ENCODE peak calls at places on chromosomes 16 and 17, in seven cellular contexts. N is natural killer cell, Z is BE2C, A is astrocyte of the cerebellum, E is breast epithelium, H is heart left ventricle, K is B cell. L is an unnamed sample.

GRCh38 chr16:87702325-87702811 is 63.4 kb downstream of the KLHDC4 start:
- DNase-seq in Z (peak), N (peak), K (peak), A (no peak), H (no peak), E (no peak), L (peak)

GRCh38 chr16:14249291-14250032 is 178.3 kb downstream of the MRTFB start:
- DNase-seq in N (peak), H (no peak), Z (peak), K (peak), E (no peak), A (peak), L (peak)

GRCh38 chr16:87057291-87057881 is 259.8 kb downstream of the C16orf95 start:
- DNase-seq in K (no peak), A (no peak), H (no peak), Z (no peak), E (peak), N (no peak), L (no peak)

GRCh38 chr17:16215002-16215272 is 397 bp downstream of the NCOR1 start:
- DNase-seq in A (no peak), H (peak), K (no peak), N (no peak), Z (peak), E (no peak), L (peak)

GRCh38 chr16:13083687-13084086 is 182.3 kb downstream of the SHISA9 start:
- DNase-seq in H (no peak), K (no peak), Z (no peak), N (no peak), E (no peak), A (peak), L (no peak)

GRCh38 chr17:17151055-17151454 is 55.1 kb downstream of the PLD6 start:
- DNase-seq in A (peak), Z (no peak), E (no peak), N (no peak), H (no peak), K (no peak), L (no peak)

GRCh38 chr17:8794636-8795035 is 4.5 kb downstream of the MFSD6L start:
- DNase-seq in K (no peak), H (no peak), Z (no peak), N (no peak), E (no peak), A (no peak), L (no peak)

GRCh38 chr16:81730090-81731051 is 48.7 kb upstream of the PLCG2 start:
- DNase-seq in A (peak), E (peak), N (peak), K (peak), H (peak), Z (peak), L (peak)

GRCh38 chr17:6065351-6065750 is 4.8 kb upstream of the WSCD1 start:
- DNase-seq in K (no peak), H (no peak), A (no peak), N (no peak), Z (no peak), E (no peak), L (no peak)

GRCh38 chr17:63699638-63700527 is at the start of gene LIMD2:
- DNase-seq in H (peak), E (no peak), A (no peak), Z (peak), N (peak), K (peak), L (peak)

GRCh38 chr16:13021996-13022395 is 120.6 kb downstream of the SHISA9 start:
- DNase-seq in N (no peak), E (no peak), H (no peak), Z (no peak), K (no peak), A (peak), L (no peak)

GRCh38 chr17:2949469-2950044 is 113.8 kb downstream of the OR1D5 start:
- DNase-seq in K (no peak), N (no peak), E (peak), Z (no peak), A (no peak), H (no peak), L (no peak)

GRCh38 chr17:35372846-35373531 is 432 bp downstream of the SLFN11 start:
- DNase-seq in Z (no peak), E (no peak), A (no peak), N (no peak), K (peak), H (no peak), L (peak)

GRCh38 chr17:83202002-83203000 is 122.9 kb downstream of the METRNL start:
- DNase-seq in H (no peak), Z (peak), A (no peak), K (peak), E (no peak), N (peak), L (no peak)

GRCh38 chr17:1939979-1940809 is 84.9 kb downstream of the RTN4RL1 start:
- DNase-seq in A (no peak), Z (no peak), H (no peak), K (no peak), N (no peak), E (no peak), L (no peak)

GRCh38 chr17:79401704-79402075 is 209.2 kb downstream of the RBFOX3 start:
- DNase-seq in E (no peak), Z (no peak), N (no peak), K (no peak), H (no peak), A (no peak), L (no peak)

GRCh38 chr17:33927732-33928133 is 327.4 kb upstream of the CCL2 start:
- DNase-seq in Z (no peak), H (no peak), K (no peak), E (no peak), A (no peak), N (no peak), L (peak)

GRCh38 chr16:23518435-23518891 is 8.2 kb upstream of the GGA2 start:
- DNase-seq in H (no peak), E (no peak), A (no peak), Z (no peak), N (no peak), K (peak), L (no peak)

GRCh38 chr17:42574463-42574862 is 3.1 kb downstream of the PSMC3IP start:
- DNase-seq in H (no peak), Z (no peak), E (no peak), A (no peak), K (no peak), N (no peak), L (no peak)

GRCh38 chr16:24626251-24626650 is 86.9 kb downstream of the RBBP6 start:
- DNase-seq in N (no peak), Z (no peak), K (no peak), E (no peak), A (no peak), H (no peak), L (no peak)

GRCh38 chr16:77736879-77737278 is 14.6 kb downstream of the NUDT7 start:
- DNase-seq in E (no peak), Z (no peak), H (no peak), N (no peak), A (no peak), K (no peak), L (no peak)

GRCh38 chr16:86934581-86935322 is 356.4 kb downstream of the FOXL1 start:
- DNase-seq in Z (no peak), H (no peak), E (no peak), N (no peak), A (no peak), K (no peak), L (no peak)

GRCh38 chr16:30740364-30741251 is 7.6 kb upstream of the PHKG2 start:
- DNase-seq in N (no peak), K (no peak), H (peak), Z (no peak), E (peak), A (peak), L (no peak)

GRCh38 chr17:45768000-45768399 is 16.1 kb upstream of the CRHR1 start:
- DNase-seq in N (no peak), K (no peak), E (no peak), H (no peak), Z (no peak), A (no peak), L (no peak)

GRCh38 chr17:36813957-36814356 is 123.3 kb upstream of the LHX1 start:
- DNase-seq in A (no peak), K (no peak), Z (no peak), H (no peak), N (no peak), E (no peak), L (no peak)

GRCh38 chr17:79691931-79692330 is 38.8 kb upstream of the ENPP7 start:
- DNase-seq in E (no peak), Z (no peak), A (no peak), K (no peak), N (no peak), H (no peak), L (no peak)

GRCh38 chr16:87415441-87415840 is 23.3 kb downstream of the MAP1LC3B start:
- DNase-seq in K (no peak), H (no peak), Z (no peak), E (no peak), N (no peak), A (no peak), L (no peak)

GRCh38 chr16:15748654-15749053 is 98.6 kb downstream of the NDE1 start:
- DNase-seq in N (no peak), K (no peak), E (no peak), A (no peak), Z (no peak), H (no peak), L (no peak)

GRCh38 chr16:11497851-11498289 is 88.8 kb downstream of the LITAF start:
- DNase-seq in H (no peak), N (no peak), A (no peak), E (no peak), Z (no peak), K (no peak), L (no peak)

GRCh38 chr17:44219126-44219635 is 294 bp downstream of the UBTF start:
- DNase-seq in K (peak), A (peak), N (peak), E (peak), Z (peak), H (peak), L (peak)

GRCh38 chr16:21083729-21084268 is 66.8 kb downstream of the DNAH3 start:
- DNase-seq in Z (peak), H (peak), A (peak), E (no peak), K (peak), N (peak), L (peak)

GRCh38 chr17:21368545-21369246 is 7.5 kb upstream of the KCNJ12 start:
- DNase-seq in A (no peak), E (no peak), H (no peak), N (no peak), K (peak), Z (no peak), L (no peak)

GRCh38 chr16:1181715-1182671 is 29.1 kb downstream of the CACNA1H start:
- DNase-seq in K (no peak), Z (peak), H (peak), N (no peak), E (peak), A (peak), L (no peak)

GRCh38 chr16:86662740-86663139 is 84.4 kb downstream of the FOXL1 start:
- DNase-seq in H (no peak), Z (no peak), K (no peak), A (no peak), N (no peak), E (no peak), L (no peak)

GRCh38 chr17:32496348-32497078 is 9.7 kb downstream of the CDK5R1 start:
- DNase-seq in Z (no peak), E (no peak), H (no peak), K (no peak), N (no peak), A (no peak), L (no peak)

GRCh38 chr17:48335858-48336500 is 94.0 kb downstream of the SKAP1 start:
- DNase-seq in K (peak), H (no peak), Z (no peak), A (peak), E (no peak), N (no peak), L (peak)

GRCh38 chr17:41404024-41404651 is 6.7 kb upstream of the KRT31 start:
- DNase-seq in N (no peak), K (no peak), Z (no peak), A (peak), H (no peak), E (no peak), L (no peak)

GRCh38 chr16:1300664-1301476 is 8.6 kb upstream of the UBE2I start:
- DNase-seq in E (peak), A (no peak), K (peak), N (peak), Z (peak), H (peak), L (peak)

GRCh38 chr16:66596986-66597848 is 7.3 kb upstream of the CMTM3 start:
- DNase-seq in H (no peak), N (no peak), A (no peak), K (no peak), Z (no peak), E (no peak), L (no peak)

GRCh38 chr16:66601471-66601870 is 3.0 kb upstream of the CMTM3 start:
- DNase-seq in E (no peak), Z (no peak), H (no peak), A (no peak), K (no peak), N (no peak), L (no peak)

GRCh38 chr16:66599726-66600125 is 4.8 kb upstream of the CMTM3 start:
- DNase-seq in N (no peak), H (no peak), K (no peak), Z (no peak), A (no peak), E (no peak), L (no peak)

GRCh38 chr16:66600484-66600883 is 4.0 kb upstream of the CMTM3 start:
- DNase-seq in N (no peak), Z (no peak), K (no peak), E (no peak), H (no peak), A (no peak), L (no peak)

GRCh38 chr16:66598111-66598510 is 6.4 kb upstream of the CMTM3 start:
- DNase-seq in Z (no peak), H (no peak), N (no peak), K (no peak), E (no peak), A (no peak), L (no peak)
- TF ChIP-seq CTCF in Z (no peak), H (no peak), N (no peak), K (no peak), E (no peak), A (no peak), L (no peak)

GRCh38 chr17:62599964-62600657 is 27.4 kb upstream of the MRC2 start:
- DNase-seq in H (no peak), Z (no peak), N (no peak), K (no peak), E (no peak), A (no peak), L (no peak)

GRCh38 chr17:62597920-62598319 is 29.6 kb upstream of the MRC2 start:
- DNase-seq in K (no peak), N (no peak), E (no peak), A (no peak), Z (no peak), H (no peak), L (no peak)

GRCh38 chr17:62605588-62605987 is 21.9 kb upstream of the MRC2 start:
- DNase-seq in K (no peak), H (no peak), A (no peak), Z (no peak), N (no peak), E (no peak), L (no peak)

GRCh38 chr17:62600805-62601204 is 26.7 kb upstream of the MRC2 start:
- DNase-seq in H (no peak), E (no peak), Z (no peak), K (no peak), A (no peak), N (no peak), L (no peak)

GRCh38 chr17:62601438-62601837 is 26.0 kb upstream of the MRC2 start:
- DNase-seq in A (no peak), Z (no peak), H (no peak), K (no peak), N (no peak), E (no peak), L (no peak)
- TF ChIP-seq CTCF in A (no peak), Z (no peak), H (peak), K (no peak), N (no peak), E (no peak), L (peak)

GRCh38 chr16:51305337-51305736 is 154.3 kb upstream of the SALL1 start:
- DNase-seq in N (no peak), Z (no peak), E (no peak), H (no peak), K (no peak), A (no peak), L (no peak)

GRCh38 chr16:51298800-51299199 is 147.7 kb upstream of the SALL1 start:
- DNase-seq in Z (no peak), N (no peak), A (no peak), K (no peak), H (no peak), E (no peak), L (no peak)

GRCh38 chr16:51306116-51306515 is 155.0 kb upstream of the SALL1 start:
- DNase-seq in N (no peak), E (no peak), A (peak), Z (no peak), H (no peak), K (no peak), L (no peak)

GRCh38 chr16:51302042-51302441 is 151.0 kb upstream of the SALL1 start:
- DNase-seq in Z (no peak), K (no peak), N (no peak), H (no peak), E (no peak), A (no peak), L (no peak)
- TF ChIP-seq CTCF in Z (no peak), K (no peak), N (no peak), H (no peak), E (no peak), A (no peak), L (no peak)

GRCh38 chr17:76868176-76868668 is at the start of gene MGAT5B:
- DNase-seq in H (peak), A (peak), N (peak), E (peak), Z (peak), K (peak), L (peak)
- TF ChIP-seq CTCF in H (peak), A (peak), N (peak), E (peak), Z (peak), K (peak), L (peak)

GRCh38 chr17:81959362-81960129 is 1.4 kb downstream of the NOTUM start:
- DNase-seq in K (peak), Z (peak), E (peak), H (peak), A (no peak), N (peak), L (peak)

GRCh38 chr17:81962499-81963441 is 1.8 kb upstream of the NOTUM start:
- DNase-seq in H (no peak), Z (no peak), K (no peak), A (no peak), N (no peak), E (no peak), L (no peak)

GRCh38 chr17:81961554-81962498 is 839 bp upstream of the NOTUM start:
- DNase-seq in K (no peak), H (no peak), N (no peak), E (no peak), Z (no peak), A (no peak), L (no peak)

GRCh38 chr17:81960130-81960958 is 643 bp downstream of the NOTUM start:
- DNase-seq in E (no peak), N (no peak), K (peak), A (no peak), H (no peak), Z (no peak), L (no peak)

DNA sequence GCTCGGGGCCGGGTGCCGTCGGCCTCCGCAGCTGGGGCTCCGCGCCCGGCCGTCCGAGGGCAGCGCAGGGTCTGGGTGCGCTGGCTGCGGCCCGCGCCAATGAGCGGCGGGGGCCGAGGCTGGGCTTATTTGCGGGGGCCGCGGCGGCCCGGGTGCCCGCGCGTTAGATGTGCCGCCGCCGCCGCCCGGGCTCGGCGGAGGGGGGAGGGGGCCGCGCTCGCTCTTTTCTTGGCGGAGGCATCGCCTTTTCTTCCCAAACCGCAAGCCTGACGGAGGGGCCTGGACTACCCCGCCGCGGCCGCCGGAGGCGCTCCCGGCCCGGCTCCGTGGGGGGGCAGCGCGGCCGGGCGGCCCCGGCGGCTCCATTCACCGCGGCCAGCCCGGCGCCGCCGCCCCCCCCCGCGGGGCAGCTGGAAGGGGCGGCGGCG is at the start of gene NOTUM:
- DNase-seq in Z (peak), A (no peak), E (no peak), N (no peak), K (peak), H (no peak), L (no peak)
- TF ChIP-seq CTCF in Z (no peak), A (no peak), E (no peak), N (no peak), K (no peak), H (peak), L (no peak)

GRCh38 chr17:65790241-65790640 is 228.8 kb upstream of the AXIN2 start:
- DNase-seq in E (no peak), Z (no peak), N (no peak), A (no peak), H (no peak), K (no peak), L (no peak)
- TF ChIP-seq CTCF in E (no peak), Z (no peak), N (no peak), A (no peak), H (no peak), K (no peak), L (no peak)

GRCh38 chr17:69506489-69506888 is 92.0 kb downstream of the MAP2K6 start:
- DNase-seq in Z (no peak), K (no peak), N (no peak), E (no peak), A (no peak), H (no peak), L (no peak)
- TF ChIP-seq CTCF in Z (peak), K (no peak), N (no peak), E (no peak), A (peak), H (no peak), L (peak)

GRCh38 chr16:50369133-50369804 is 481 bp upstream of the BRD7 start:
- DNase-seq in Z (no peak), A (no peak), E (no peak), N (no peak), H (no peak), K (no peak), L (no peak)
- TF ChIP-seq CTCF in Z (no peak), A (no peak), E (no peak), N (peak), H (peak), K (no peak), L (no peak)